ENCODE peak calls at places on chromosomes 6 and 20, in eight cellular contexts. D, H, U, A, S, E, L and Q are unnamed samples. For H3K27me3, the result is how much of the 10 kb centered on the place peaks cover.

GRCh38 chr20:33681728-33682353 is 4.3 kb downstream of the E2F1 start:
- DNase-seq in D (no peak), H (no peak), U (no peak), A (no peak), S (no peak), E (no peak), L (no peak), Q (no peak)

GRCh38 chr6:119683022-119683421 is 333.5 kb upstream of the MAN1A1 start:
- DNase-seq in D (no peak), H (no peak), U (no peak), A (no peak), S (peak), E (no peak), L (no peak), Q (no peak)

GRCh38 chr6:154402081-154402780 is 45.6 kb upstream of the IPCEF1 start:
- DNase-seq in D (peak), H (no peak), U (no peak), A (no peak), S (no peak), E (no peak), L (no peak), Q (no peak)

GRCh38 chr6:14053776-14054175 is 63.8 kb upstream of the CD83 start:
- DNase-seq in D (peak), H (no peak), U (no peak), A (no peak), S (no peak), E (no peak), L (no peak), Q (no peak)

GRCh38 chr6:122653094-122653493 is 42.9 kb downstream of the PKIB start:
- DNase-seq in D (peak), H (peak), U (no peak), A (no peak), S (no peak), E (no peak), L (no peak), Q (peak)

GRCh38 chr6:72579865-72580264 is 42.0 kb upstream of the KCNQ5 start:
- DNase-seq in D (no peak), H (no peak), U (no peak), A (no peak), S (no peak), E (no peak), L (no peak), Q (no peak)

GRCh38 chr6:91185072-91185471 is 598.2 kb upstream of the MAP3K7 start:
- DNase-seq in D (no peak), H (no peak), U (no peak), A (no peak), S (no peak), E (no peak), L (no peak), Q (no peak)

GRCh38 chr20:62025832-62026563 is 39.7 kb downstream of the TAF4 start:
- DNase-seq in D (no peak), H (no peak), U (no peak), A (peak), S (no peak), E (peak), L (no peak), Q (no peak)

DNA sequence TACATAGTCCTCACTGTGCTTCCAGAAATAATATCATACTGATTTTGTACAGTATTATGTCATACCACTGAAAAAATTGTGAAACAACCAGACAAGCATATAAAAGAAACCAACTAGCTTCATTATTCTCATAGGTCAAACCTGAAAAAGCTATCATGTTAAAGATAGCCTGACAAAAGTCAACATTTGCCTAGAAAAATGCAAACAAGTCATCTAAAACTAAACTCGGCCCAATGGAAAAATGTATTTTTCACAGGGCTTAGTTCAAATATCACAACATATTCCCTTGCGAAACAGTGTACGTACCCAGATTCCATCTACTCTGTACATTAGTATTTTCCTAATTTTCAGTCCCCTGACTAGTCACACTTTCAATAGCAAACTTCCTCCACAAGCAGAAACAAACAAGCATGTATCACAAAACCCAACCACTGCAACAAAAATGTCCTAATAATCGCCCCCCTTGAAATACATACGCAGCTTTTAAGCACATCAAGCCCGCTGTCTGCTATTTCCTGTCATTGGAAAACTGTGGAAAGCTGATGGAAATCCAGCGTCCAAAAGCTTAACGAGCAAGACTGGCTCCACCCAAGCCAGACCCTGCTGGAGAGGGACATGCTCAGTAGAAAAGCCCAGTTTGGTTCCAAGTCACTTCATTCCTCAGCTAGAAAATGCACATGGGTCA is 93.1 kb downstream of the EPB41L2 start:
- DNase-seq in D (no peak), H (no peak), U (no peak), A (peak), S (peak), E (peak), L (no peak), Q (no peak)
- H3K4me3 ChIP-seq in D (no peak), H (no peak), U (no peak), A (peak), S (no peak), E (peak), L (no peak), Q (no peak)

GRCh38 chr20:63481503-63481902 is 9.0 kb upstream of the KCNQ2 start:
- DNase-seq in D (no peak), H (no peak), U (no peak), A (no peak), S (no peak), E (no peak), L (no peak), Q (no peak)
- H3K27me3 ChIP-seq in D (under half), H (half or more), U (under half), A (under half), S (under half), E (half or more), L (under half), Q (half or more)

DNA sequence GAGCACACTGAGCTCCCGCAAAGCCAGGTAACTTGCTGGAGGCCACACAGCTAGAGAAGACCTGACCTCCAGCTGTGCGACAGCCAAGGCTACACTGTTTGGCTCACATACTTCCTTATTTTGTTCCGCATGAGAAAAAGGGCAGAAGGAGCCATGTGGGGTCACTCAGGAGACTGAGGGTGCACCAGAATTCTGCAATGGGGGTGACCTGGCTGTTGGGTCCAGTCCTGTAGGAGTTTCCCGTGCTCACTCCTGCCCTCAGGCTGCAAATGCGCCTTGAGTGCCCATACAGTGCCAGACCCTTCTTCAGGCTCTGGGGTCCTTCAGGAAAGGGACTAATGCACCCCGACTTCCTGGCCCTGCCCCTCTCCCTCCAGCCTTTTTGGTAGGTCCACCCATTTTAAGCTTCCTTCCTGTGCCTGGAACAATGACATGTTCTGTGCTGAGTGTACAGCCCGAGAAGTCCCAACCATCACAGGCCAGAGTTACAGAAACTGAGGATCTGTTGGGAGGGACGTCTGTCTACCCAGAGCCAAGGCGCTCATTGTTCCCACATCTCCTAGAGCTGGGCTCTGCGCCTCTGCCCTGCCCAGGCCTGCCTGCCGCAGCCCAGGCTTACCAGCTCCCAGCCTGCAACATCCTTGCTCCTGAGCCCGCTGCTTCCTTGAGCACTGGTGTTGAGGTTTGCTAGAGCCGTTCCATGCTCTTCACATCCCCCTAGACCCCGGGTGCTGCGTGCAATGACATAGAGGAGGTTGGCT is 33.5 kb upstream of the CD93 start:
- DNase-seq in D (no peak), H (no peak), U (no peak), A (no peak), S (no peak), E (no peak), L (no peak), Q (no peak)
- H3K4me3 ChIP-seq in D (no peak), H (no peak), U (no peak), A (no peak), S (no peak), E (no peak), L (no peak), Q (no peak)

DNA sequence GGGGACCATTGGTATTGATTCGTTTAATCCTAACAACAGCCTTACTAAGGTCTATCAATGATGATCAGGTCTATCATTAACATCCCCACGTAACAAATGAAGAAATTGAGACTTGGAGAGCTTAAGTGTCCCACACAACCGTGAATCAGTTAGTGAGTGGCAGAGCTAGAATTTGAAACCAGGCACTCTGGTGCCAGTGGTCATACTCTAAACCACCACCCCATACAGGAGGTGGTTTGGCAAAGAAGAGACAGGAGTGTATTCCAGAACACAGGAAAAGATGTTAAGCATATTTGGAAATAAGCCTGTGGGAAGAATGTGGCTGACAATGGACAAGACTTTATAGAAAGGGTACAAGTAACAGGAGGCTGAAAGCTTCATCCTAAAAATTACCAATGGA is 35.7 kb upstream of the MARCKS start:
- DNase-seq in D (no peak), H (no peak), U (no peak), A (no peak), S (no peak), E (no peak), L (no peak), Q (no peak)
- H3K27me3 ChIP-seq in D (under half), H (under half), U (under half), A (under half), S (under half), E (under half), L (under half), Q (under half)

GRCh38 chr6:128572286-128572685 is 51.9 kb upstream of the PTPRK start:
- DNase-seq in D (no peak), H (no peak), U (no peak), A (no peak), S (no peak), E (no peak), L (no peak), Q (no peak)

GRCh38 chr6:128573036-128573435 is 52.6 kb upstream of the PTPRK start:
- DNase-seq in D (no peak), H (peak), U (peak), A (no peak), S (no peak), E (no peak), L (no peak), Q (no peak)

GRCh38 chr6:128569737-128570438 is 49.5 kb upstream of the PTPRK start:
- DNase-seq in D (peak), H (peak), U (peak), A (no peak), S (peak), E (no peak), L (no peak), Q (peak)

GRCh38 chr6:128567029-128567428 is 46.6 kb upstream of the PTPRK start:
- DNase-seq in D (peak), H (no peak), U (no peak), A (no peak), S (no peak), E (no peak), L (no peak), Q (no peak)

DNA sequence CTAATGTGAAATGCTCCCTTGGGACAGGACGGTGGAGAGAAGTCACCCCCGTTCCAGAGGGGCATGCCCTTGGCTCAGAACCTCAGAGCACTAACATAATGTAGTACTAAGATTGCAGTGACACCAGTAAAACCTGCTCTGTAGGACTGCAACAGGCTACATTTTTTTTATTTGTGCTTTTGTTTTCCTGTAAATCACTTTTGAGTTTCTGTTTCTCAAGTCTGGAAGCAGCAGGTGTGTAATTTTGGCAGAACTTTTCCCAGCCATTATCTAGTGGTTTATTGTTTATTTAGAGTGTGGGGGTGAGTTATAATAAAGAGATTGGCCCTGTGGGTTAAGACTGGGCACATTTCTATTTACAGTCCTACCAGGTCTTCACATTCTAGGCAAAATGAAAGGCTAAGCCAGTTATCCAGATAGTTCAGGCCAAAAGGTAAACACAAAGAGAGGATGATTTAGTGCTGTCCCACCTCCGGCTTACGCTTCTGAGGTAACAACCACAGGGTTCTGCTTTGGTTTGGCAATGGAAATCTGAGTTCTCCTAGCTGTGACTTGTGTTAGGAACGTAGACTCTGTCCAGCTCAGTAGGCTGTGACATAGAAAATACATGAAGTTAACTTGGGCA is 50.2 kb upstream of the PTPRK start:
- DNase-seq in D (peak), H (peak), U (peak), A (no peak), S (no peak), E (no peak), L (no peak), Q (peak)
- H3K4me3 ChIP-seq in D (no peak), H (peak), U (no peak), A (no peak), S (no peak), E (no peak), L (no peak), Q (no peak)